ENCODE peak calls at places on chromosomes 7 and 10, in five cellular contexts. One of them, this sample, is unnamed. For H3K36me3, the result is how much of the 10 kb centered on the place peaks cover.

GRCh38 chr10:112650588-112651030 is 203.6 kb downstream of the VTI1A start:
- DNase-seq in K562: no peak
- DNase-seq in right lobe of liver: no peak
- DNase-seq in IMR-90: peak
- DNase-seq in tibial nerve: no peak
- DNase-seq in this sample: no peak

GRCh38 chr10:55813451-55814170 is 547.4 kb downstream of the ZWINT start:
- DNase-seq in K562: no peak
- DNase-seq in IMR-90: no peak
- DNase-seq in right lobe of liver: no peak
- DNase-seq in tibial nerve: no peak
- DNase-seq in this sample: no peak

GRCh38 chr7:16849295-16850148 is 32.3 kb downstream of the AGR3 start:
- DNase-seq in right lobe of liver: no peak
- DNase-seq in K562: no peak
- DNase-seq in tibial nerve: no peak
- DNase-seq in IMR-90: no peak
- DNase-seq in this sample: no peak

GRCh38 chr10:34731885-34732701 is 83.0 kb downstream of the PARD3 start:
- DNase-seq in K562: no peak
- DNase-seq in tibial nerve: no peak
- DNase-seq in right lobe of liver: no peak
- DNase-seq in IMR-90: peak
- DNase-seq in this sample: no peak

GRCh38 chr7:86904949-86905834 is 154.3 kb downstream of the ELAPOR2 start:
- DNase-seq in K562: peak
- DNase-seq in IMR-90: peak
- DNase-seq in tibial nerve: peak
- DNase-seq in right lobe of liver: no peak
- DNase-seq in this sample: no peak

GRCh38 chr7:121446526-121446925 is 50.4 kb upstream of the FAM3C start:
- DNase-seq in right lobe of liver: no peak
- DNase-seq in tibial nerve: no peak
- DNase-seq in IMR-90: no peak
- DNase-seq in K562: no peak
- DNase-seq in this sample: no peak

GRCh38 chr10:100653957-100654834 is 91.2 kb upstream of the PAX2 start:
- DNase-seq in IMR-90: no peak
- DNase-seq in right lobe of liver: no peak
- DNase-seq in K562: peak
- DNase-seq in tibial nerve: no peak
- DNase-seq in this sample: no peak

GRCh38 chr10:78924319-78925003 is 144.3 kb upstream of the ZMIZ1 start:
- DNase-seq in right lobe of liver: no peak
- DNase-seq in K562: no peak
- DNase-seq in tibial nerve: no peak
- DNase-seq in IMR-90: no peak
- DNase-seq in this sample: no peak

GRCh38 chr7:107125475-107125874 is 43.3 kb upstream of the HBP1 start:
- DNase-seq in tibial nerve: no peak
- DNase-seq in IMR-90: no peak
- DNase-seq in K562: no peak
- DNase-seq in right lobe of liver: no peak
- DNase-seq in this sample: no peak

GRCh38 chr7:47783456-47784240 is 164.6 kb downstream of the PKD1L1 start:
- DNase-seq in right lobe of liver: no peak
- DNase-seq in IMR-90: peak
- DNase-seq in tibial nerve: peak
- DNase-seq in K562: no peak
- DNase-seq in this sample: peak

GRCh38 chr7:71860572-71860971 is 551.6 kb downstream of the CALN1 start:
- DNase-seq in right lobe of liver: no peak
- DNase-seq in IMR-90: no peak
- DNase-seq in tibial nerve: no peak
- DNase-seq in K562: no peak
- DNase-seq in this sample: no peak

GRCh38 chr7:55074008-55074499 is 55.2 kb downstream of the EGFR start:
- DNase-seq in K562: no peak
- DNase-seq in right lobe of liver: no peak
- DNase-seq in IMR-90: peak
- DNase-seq in tibial nerve: no peak
- DNase-seq in this sample: no peak

GRCh38 chr7:106618480-106618879 is 42.5 kb downstream of the CCDC71L start:
- DNase-seq in IMR-90: peak
- DNase-seq in K562: no peak
- DNase-seq in tibial nerve: no peak
- DNase-seq in right lobe of liver: no peak
- DNase-seq in this sample: no peak

GRCh38 chr7:73894851-73895441 is 34.0 kb downstream of the TMEM270 start:
- DNase-seq in IMR-90: peak
- DNase-seq in K562: peak
- DNase-seq in tibial nerve: peak
- DNase-seq in right lobe of liver: no peak
- DNase-seq in this sample: peak

GRCh38 chr10:28728396-28728795 is 51.1 kb downstream of the BAMBI start:
- DNase-seq in tibial nerve: no peak
- DNase-seq in IMR-90: no peak
- DNase-seq in K562: no peak
- DNase-seq in right lobe of liver: no peak
- DNase-seq in this sample: no peak

GRCh38 chr10:50251309-50251850 is at the start of gene ASAH2:
- DNase-seq in K562: no peak
- DNase-seq in tibial nerve: no peak
- DNase-seq in IMR-90: no peak
- DNase-seq in right lobe of liver: no peak
- DNase-seq in this sample: no peak

GRCh38 chr10:58266826-58267712 is 625 bp downstream of the IPMK start:
- DNase-seq in tibial nerve: peak
- DNase-seq in right lobe of liver: peak
- DNase-seq in IMR-90: peak
- DNase-seq in K562: peak
- DNase-seq in this sample: peak

DNA sequence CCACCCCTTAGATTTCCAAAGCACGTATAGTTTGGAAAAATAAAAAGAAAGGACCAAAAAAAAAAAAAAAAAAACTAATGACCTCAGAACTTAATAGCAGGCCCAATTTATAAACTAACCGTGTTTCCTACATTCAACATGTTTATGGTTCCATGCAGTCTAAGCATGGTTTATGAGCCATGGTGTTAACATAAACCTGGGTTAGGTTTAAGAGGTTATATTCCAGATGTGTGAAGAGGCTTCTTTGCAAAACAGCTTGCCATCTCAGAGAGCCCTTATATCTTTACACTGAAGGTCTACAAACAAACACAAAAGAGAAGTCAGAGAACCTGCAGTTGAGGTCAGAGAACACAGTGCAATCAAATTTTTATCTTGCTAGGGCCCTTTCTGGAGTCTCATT is 15.8 kb downstream of the TMEM254 start:
- DNase-seq in IMR-90: no peak
- DNase-seq in right lobe of liver: no peak
- DNase-seq in K562: no peak
- DNase-seq in tibial nerve: no peak
- DNase-seq in this sample: no peak
- TF ChIP-seq POLR2A in IMR-90: no peak
- TF ChIP-seq POLR2A in right lobe of liver: no peak
- TF ChIP-seq POLR2A in K562: no peak
- TF ChIP-seq POLR2A in tibial nerve: no peak
- TF ChIP-seq POLR2A in this sample: no peak

GRCh38 chr10:63525021-63525420 is 3.8 kb downstream of the REEP3 start:
- DNase-seq in K562: no peak
- DNase-seq in tibial nerve: no peak
- DNase-seq in IMR-90: no peak
- DNase-seq in right lobe of liver: no peak
- DNase-seq in this sample: no peak

GRCh38 chr10:63527401-63527800 is 6.2 kb downstream of the REEP3 start:
- DNase-seq in K562: no peak
- DNase-seq in right lobe of liver: no peak
- DNase-seq in IMR-90: no peak
- DNase-seq in tibial nerve: no peak
- DNase-seq in this sample: no peak

GRCh38 chr10:63523015-63523414 is 1.8 kb downstream of the REEP3 start:
- DNase-seq in K562: no peak
- DNase-seq in tibial nerve: no peak
- DNase-seq in IMR-90: no peak
- DNase-seq in right lobe of liver: no peak
- DNase-seq in this sample: no peak

GRCh38 chr10:63530409-63530808 is 9.2 kb downstream of the REEP3 start:
- DNase-seq in K562: no peak
- DNase-seq in tibial nerve: no peak
- DNase-seq in right lobe of liver: no peak
- DNase-seq in IMR-90: no peak
- DNase-seq in this sample: no peak

GRCh38 chr10:63528084-63528744 is 7.0 kb downstream of the REEP3 start:
- DNase-seq in right lobe of liver: no peak
- DNase-seq in tibial nerve: no peak
- DNase-seq in IMR-90: no peak
- DNase-seq in K562: no peak
- DNase-seq in this sample: no peak
- H3K36me3 ChIP-seq in right lobe of liver: under half
- H3K36me3 ChIP-seq in tibial nerve: under half
- H3K36me3 ChIP-seq in IMR-90: under half
- H3K36me3 ChIP-seq in K562: under half
- H3K36me3 ChIP-seq in this sample: under half

DNA sequence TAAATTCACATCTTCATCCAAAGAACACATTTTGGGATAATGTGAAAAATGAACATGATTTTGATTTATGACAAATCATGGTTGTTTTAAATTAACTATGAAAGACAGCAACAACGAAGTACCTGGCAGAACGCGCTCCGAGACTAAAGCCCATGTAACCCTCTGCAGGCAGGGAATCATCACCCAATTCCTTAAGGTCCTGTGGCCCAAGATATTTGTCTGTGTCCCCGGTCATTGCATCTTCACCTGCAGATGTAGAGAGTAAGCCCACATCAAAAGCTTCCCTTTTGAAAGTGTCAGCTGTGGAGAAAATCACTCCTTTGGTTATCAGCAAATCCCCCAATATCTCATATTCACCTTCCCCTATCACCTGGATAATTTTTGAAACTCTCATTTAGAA is 232.5 kb upstream of the CCDC6 start:
- DNase-seq in tibial nerve: no peak
- DNase-seq in K562: no peak
- DNase-seq in IMR-90: no peak
- DNase-seq in right lobe of liver: no peak
- DNase-seq in this sample: no peak
- H3K4me3 ChIP-seq in tibial nerve: no peak
- H3K4me3 ChIP-seq in K562: no peak
- H3K4me3 ChIP-seq in IMR-90: no peak
- H3K4me3 ChIP-seq in right lobe of liver: no peak
- H3K4me3 ChIP-seq in this sample: peak

DNA sequence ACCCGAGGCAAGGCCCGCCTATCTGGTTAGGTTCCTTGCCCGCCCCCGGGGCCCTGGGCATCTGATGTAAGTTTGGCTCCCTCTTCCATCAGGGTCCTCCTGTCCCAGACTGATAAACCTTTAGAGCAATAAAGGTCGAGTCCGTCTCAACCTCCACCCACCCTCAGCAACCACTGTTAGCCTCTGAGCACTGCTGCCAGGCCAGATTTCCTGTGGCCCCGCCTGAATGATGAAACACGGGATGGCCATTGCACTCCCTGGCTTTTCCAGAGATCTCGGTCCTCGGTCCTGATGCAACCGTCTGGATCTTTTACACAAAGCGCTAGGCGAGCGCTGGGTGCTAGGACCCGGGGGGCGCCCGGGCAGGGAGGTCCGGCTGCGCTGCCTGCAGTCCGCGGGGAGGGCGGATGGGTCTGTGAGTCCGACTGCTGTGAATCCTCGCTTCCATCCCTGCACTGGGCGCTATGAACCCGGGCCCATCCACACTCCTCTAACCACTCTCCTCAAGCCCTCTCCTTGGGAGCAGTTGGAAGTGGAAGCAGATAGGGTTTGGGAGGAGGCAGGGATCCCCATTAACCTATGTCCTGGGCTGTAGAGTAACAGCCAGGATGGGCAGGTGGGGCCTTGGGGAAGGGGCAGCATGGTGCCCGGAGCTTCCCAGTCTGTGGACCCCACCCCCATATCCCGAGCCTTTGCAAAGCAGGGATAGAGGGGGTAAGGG is 875 bp upstream of the DDIT4 start:
- DNase-seq in IMR-90: peak
- DNase-seq in right lobe of liver: peak
- DNase-seq in tibial nerve: peak
- DNase-seq in K562: peak
- DNase-seq in this sample: peak
- TF ChIP-seq POLR2A in IMR-90: peak
- TF ChIP-seq POLR2A in right lobe of liver: peak
- TF ChIP-seq POLR2A in tibial nerve: peak
- TF ChIP-seq POLR2A in K562: no peak
- TF ChIP-seq POLR2A in this sample: peak

GRCh38 chr10:123156091-123156490 is 1.9 kb downstream of the BUB3 start:
- DNase-seq in tibial nerve: no peak
- DNase-seq in right lobe of liver: no peak
- DNase-seq in K562: no peak
- DNase-seq in IMR-90: peak
- DNase-seq in this sample: no peak
- H3K36me3 ChIP-seq in tibial nerve: under half
- H3K36me3 ChIP-seq in right lobe of liver: under half
- H3K36me3 ChIP-seq in K562: half or more
- H3K36me3 ChIP-seq in IMR-90: under half
- H3K36me3 ChIP-seq in this sample: under half

GRCh38 chr7:83326223-83326622 is 163.5 kb upstream of the PCLO start:
- DNase-seq in K562: no peak
- DNase-seq in right lobe of liver: no peak
- DNase-seq in IMR-90: no peak
- DNase-seq in tibial nerve: no peak
- DNase-seq in this sample: no peak
- H3K4me3 ChIP-seq in K562: no peak
- H3K4me3 ChIP-seq in right lobe of liver: no peak
- H3K4me3 ChIP-seq in IMR-90: no peak
- H3K4me3 ChIP-seq in tibial nerve: no peak
- H3K4me3 ChIP-seq in this sample: no peak